ENCODE peak calls at places on chromosomes 3 and 15, in seven cellular contexts. B is 8988T; T is LoVo; L is NCI-H1436; N is foreskin fibroblast; D is activated naive CD4-positive, alpha-beta T cell treated with anti-CD3 and anti-CD28 coated beads, Interleukin-2, amount 50 U/mL, for 16 hours; H is HS-27A. Q is an unnamed sample.

GRCh38 chr15:25465835-25466234 is 27.0 kb upstream of the UBE3A start:
- DNase-seq in N (no peak), B (no peak), H (no peak), L (no peak), D (no peak), T (peak), Q (no peak)

GRCh38 chr3:46946856-46947544 is 29.5 kb downstream of the CCDC12 start:
- DNase-seq in H (peak), N (peak), L (no peak), B (peak), D (peak), T (peak), Q (peak)

GRCh38 chr3:133388696-133389095 is 11.2 kb upstream of the BFSP2 start:
- DNase-seq in T (no peak), D (no peak), H (no peak), N (no peak), L (no peak), B (no peak), Q (no peak)

GRCh38 chr3:100525753-100526612 is 33.6 kb downstream of the TMEM45A start:
- DNase-seq in B (no peak), H (no peak), L (no peak), T (no peak), D (no peak), N (peak), Q (peak)

GRCh38 chr3:184337315-184337714 is at the start of gene FAM131A:
- DNase-seq in D (no peak), N (no peak), B (no peak), H (no peak), L (no peak), T (no peak), Q (peak)

GRCh38 chr15:73658645-73659044 is 25.5 kb upstream of the NPTN start:
- DNase-seq in B (no peak), D (no peak), H (no peak), T (no peak), L (no peak), N (no peak), Q (no peak)

GRCh38 chr3:132880986-132881385 is 157.2 kb upstream of the TMEM108 start:
- DNase-seq in B (no peak), H (no peak), T (no peak), N (no peak), L (no peak), D (no peak), Q (no peak)

GRCh38 chr3:120192159-120192558 is 92.9 kb downstream of the GPR156 start:
- DNase-seq in B (no peak), L (no peak), N (no peak), T (no peak), H (no peak), D (no peak), Q (peak)

GRCh38 chr3:137050281-137050680 is 92.5 kb downstream of the IL20RB start:
- DNase-seq in D (no peak), T (no peak), N (no peak), B (no peak), H (no peak), L (no peak), Q (no peak)

GRCh38 chr15:77145370-77145769 is 74.5 kb upstream of the TSPAN3 start:
- DNase-seq in H (no peak), D (no peak), N (no peak), B (no peak), L (no peak), T (no peak), Q (no peak)

GRCh38 chr3:127997961-127998360 is 54.3 kb upstream of the SEC61A1 start:
- DNase-seq in L (no peak), B (no peak), H (no peak), N (no peak), D (no peak), T (no peak), Q (no peak)

GRCh38 chr3:4751057-4752051 is 227.9 kb upstream of the BHLHE40 start:
- DNase-seq in B (no peak), L (no peak), D (no peak), N (peak), T (peak), H (no peak), Q (peak)

GRCh38 chr15:76553564-76553963 is 217.0 kb downstream of the ISL2 start:
- DNase-seq in N (no peak), D (no peak), H (no peak), B (no peak), T (no peak), L (no peak), Q (no peak)

GRCh38 chr15:34578283-34578674 is 5.2 kb downstream of the GOLGA8B start:
- DNase-seq in T (no peak), N (no peak), B (no peak), D (no peak), H (no peak), L (no peak), Q (no peak)

GRCh38 chr3:38157562-38157961 is 7.8 kb upstream of the OXSR1 start:
- DNase-seq in N (no peak), D (no peak), T (peak), B (no peak), L (no peak), H (no peak), Q (no peak)

GRCh38 chr3:158520433-158520832 is 50.6 kb upstream of the MLF1 start:
- DNase-seq in D (no peak), L (no peak), N (peak), T (no peak), H (no peak), B (no peak), Q (no peak)

GRCh38 chr3:157913751-157914150 is 192.5 kb downstream of the SHOX2 start:
- DNase-seq in L (no peak), T (peak), N (peak), H (no peak), D (no peak), B (no peak), Q (no peak)

GRCh38 chr3:126329927-126330725 is 27.1 kb downstream of the KLF15 start:
- DNase-seq in B (no peak), L (no peak), H (no peak), N (no peak), D (no peak), T (no peak), Q (no peak)